ENCODE peak calls at places on chromosomes 16 and 17, in six cellular contexts. Q is activated CD8-positive, alpha-beta T cell treated with anti-CD3 and anti-CD28 coated beads, Interleukin-2, amount 10 ng/mL, durations not matched to agents 7 days and 5 days; M is H54; P is GM12891; F is skeletal muscle cell; K is NK-92 treated with Interleukin-12 subunit alpha and Interleukin-12 subunit beta, amount 100 ng/mL, for 24 hours. H is an unnamed sample.
A peak's percentile ranks its signal among the peaks of the same experiment; 100 is the strongest.

GRCh38 chr16:68739964-68740627 is 3.0 kb downstream of the CDH1 start:
- DNase-seq in Q (no peak), M (no peak), P (no peak), F (no peak), K (no peak), H (no peak)

GRCh38 chr17:76473541-76473985 is 6.2 kb downstream of the AANAT start:
- DNase-seq in Q (peak; percentile 33), M (no peak), P (no peak), F (no peak), K (no peak), H (no peak)

GRCh38 chr17:19501219-19501618 is 32.4 kb upstream of the SLC47A1 start:
- DNase-seq in Q (no peak), M (no peak), P (no peak), F (no peak), K (no peak), H (no peak)

GRCh38 chr17:65455972-65456343 is 105.5 kb downstream of the AXIN2 start:
- DNase-seq in Q (peak; percentile 21), M (no peak), P (no peak), F (no peak), K (no peak), H (no peak)

GRCh38 chr16:28901862-28902261 is 23.2 kb downstream of the RABEP2 start:
- DNase-seq in Q (no peak), M (no peak), P (no peak), F (no peak), K (no peak), H (no peak)

GRCh38 chr16:75420987-75421819 is 12.1 kb downstream of the CFDP1 start:
- DNase-seq in Q (peak; percentile 47), M (no peak), P (no peak), F (peak; percentile 56), K (no peak), H (peak; percentile 51)

GRCh38 chr16:1688807-1689560 is 10.9 kb downstream of the JPT2 start:
- DNase-seq in Q (no peak), M (peak; percentile 73), P (no peak), F (no peak), K (no peak), H (no peak)

GRCh38 chr17:45428050-45428953 is 4.4 kb downstream of the ARHGAP27 start:
- DNase-seq in Q (peak; percentile 84), M (peak; percentile 99), P (peak; percentile 76), F (no peak), K (peak; percentile 32), H (peak; percentile 36)

GRCh38 chr16:27867122-27868110 is 196.1 kb downstream of the GSG1L start:
- DNase-seq in Q (peak; percentile 84), M (peak; percentile 88), P (peak; percentile 62), F (no peak), K (peak; percentile 72), H (peak; percentile 49)

GRCh38 chr17:20151174-20151573 is 142.0 kb downstream of the SPECC1 start:
- DNase-seq in Q (no peak), M (no peak), P (no peak), F (no peak), K (no peak), H (no peak)

GRCh38 chr17:82297804-82298537 is 19.4 kb downstream of the CD7 start:
- DNase-seq in Q (peak; percentile 96), M (peak; percentile 93), P (peak; percentile 83), F (peak; percentile 96), K (peak; percentile 86), H (peak; percentile 81)

H was measured in fibroblast of the conjunctiva.